ENCODE peak calls at places on chromosomes 4 and X, in seven cellular contexts. U is GM18507, O is progenitor cell of endocrine pancreas, P is NCI-H1092 treated with DMSO at 0.1 percent for 48 hours, I is psoas muscle, V is astrocyte of the spinal cord, T is iris pigment epithelial cell. J is an unnamed sample.

GRCh38 chr4:11635336-11635735 is 206.6 kb upstream of the HS3ST1 start:
- DNase-seq in V (peak), O (no peak), U (no peak), T (peak), P (no peak), I (no peak), J (peak)

GRCh38 chrX:45623266-45623665 is 422.6 kb upstream of the DIPK2B start:
- DNase-seq in V (peak), O (no peak), U (no peak), I (no peak), T (peak), P (no peak), J (peak)

GRCh38 chr4:98626350-98626749 is 32.1 kb downstream of the TSPAN5 start:
- DNase-seq in O (no peak), V (peak), I (no peak), T (peak), P (no peak), U (no peak), J (peak)

GRCh38 chrX:38262715-38263620 is 42.3 kb upstream of the SRPX start:
- DNase-seq in O (no peak), I (no peak), U (no peak), T (peak), V (peak), P (no peak), J (peak)

GRCh38 chrX:97672608-97673007 is 788.9 kb downstream of the RPA4 start:
- DNase-seq in I (no peak), O (no peak), V (no peak), U (no peak), T (no peak), P (peak), J (no peak)

GRCh38 chr4:149203256-149204001 is 612.2 kb downstream of the IQCM start:
- DNase-seq in P (no peak), T (peak), I (no peak), U (no peak), O (no peak), V (peak), J (peak)

GRCh38 chr4:128653514-128654420 is 155.7 kb upstream of the JADE1 start:
- DNase-seq in O (no peak), V (no peak), U (no peak), T (peak), I (no peak), P (peak), J (no peak)

GRCh38 chr4:6937748-6938147 is 28.1 kb downstream of the TBC1D14 start:
- DNase-seq in V (no peak), P (no peak), T (no peak), O (no peak), U (no peak), I (no peak), J (no peak)

GRCh38 chrX:72308566-72309296 is 3.0 kb upstream of the CITED1 start:
- DNase-seq in U (no peak), O (no peak), I (peak), T (peak), V (peak), P (peak), J (peak)

GRCh38 chrX:1754077-1754476 is 139.2 kb downstream of the ASMT start:
- DNase-seq in V (no peak), T (no peak), O (no peak), I (no peak), P (no peak), U (no peak), J (peak)

GRCh38 chr4:57190651-57191481 is 80.7 kb upstream of the IGFBP7 start:
- DNase-seq in V (peak), I (no peak), T (peak), U (peak), O (peak), P (no peak), J (peak)

GRCh38 chr4:4843651-4844291 is 15.7 kb upstream of the MSX1 start:
- DNase-seq in V (no peak), T (no peak), O (no peak), I (no peak), U (no peak), P (no peak), J (no peak)

GRCh38 chr4:3201718-3202702 is 46.9 kb upstream of the MSANTD1 start:
- DNase-seq in T (peak), U (peak), O (no peak), P (no peak), I (no peak), V (peak), J (peak)

GRCh38 chr4:56311299-56311975 is 75.9 kb downstream of the AASDH start:
- DNase-seq in I (no peak), V (no peak), U (no peak), P (peak), T (no peak), O (no peak), J (peak)

GRCh38 chrX:3370656-3371055 is 24.2 kb upstream of the MXRA5 start:
- DNase-seq in O (no peak), P (no peak), V (no peak), T (no peak), U (no peak), I (no peak), J (no peak)

GRCh38 chr4:168534535-168534934 is 37.7 kb downstream of the PALLD start:
- DNase-seq in P (no peak), T (no peak), U (no peak), I (no peak), V (no peak), O (no peak), J (no peak)

GRCh38 chrX:10619311-10620015 is 922 bp downstream of the MID1 start:
- DNase-seq in I (no peak), P (no peak), O (no peak), V (no peak), T (peak), U (no peak), J (peak)

GRCh38 chr4:139767168-139767567 is 101.5 kb downstream of the MGST2 start:
- DNase-seq in I (no peak), V (peak), O (no peak), P (no peak), T (peak), U (no peak), J (peak)

GRCh38 chr4:120977435-120977997 is 55.0 kb upstream of the PRDM5 start:
- DNase-seq in T (peak), P (no peak), O (no peak), V (peak), U (peak), I (no peak), J (peak)

GRCh38 chrX:154412468-154412867 is 1.1 kb downstream of the TAFAZZIN start:
- DNase-seq in T (no peak), U (no peak), O (no peak), V (no peak), P (no peak), I (no peak), J (no peak)

GRCh38 chrX:151396042-151396826 is 772 bp upstream of the VMA21 start:
- DNase-seq in V (peak), P (peak), T (peak), U (no peak), O (no peak), I (peak), J (peak)

GRCh38 chr4:107721436-107722090 is 1.5 kb upstream of the PAPSS1 start:
- DNase-seq in U (no peak), T (no peak), I (no peak), V (no peak), P (peak), O (no peak), J (no peak)

GRCh38 chrX:152641996-152642395 is 4.3 kb downstream of the GABRQ start:
- DNase-seq in V (no peak), U (no peak), T (peak), O (no peak), P (no peak), I (no peak), J (peak)

GRCh38 chrX:16573781-16574180 is 76.2 kb upstream of the S100G start:
- DNase-seq in O (no peak), T (peak), P (no peak), I (no peak), U (no peak), V (peak), J (peak)

GRCh38 chr4:76028242-76028859 is 5.1 kb upstream of the CXCL10 start:
- DNase-seq in V (peak), T (peak), P (peak), O (no peak), U (no peak), I (no peak), J (peak)

GRCh38 chrX:13110427-13111324 is 66.3 kb upstream of the FAM9C start:
- DNase-seq in T (peak), I (peak), V (peak), O (no peak), U (no peak), P (no peak), J (peak)

GRCh38 chrX:65985922-65986588 is 53.8 kb downstream of the VSIG4 start:
- DNase-seq in I (no peak), U (no peak), T (peak), O (no peak), P (peak), V (peak), J (peak)

GRCh38 chr4:3403104-3403906 is 38.5 kb upstream of the HGFAC start:
- DNase-seq in U (no peak), T (no peak), V (no peak), P (no peak), O (no peak), I (no peak), J (no peak)

GRCh38 chr4:7358100-7358735 is 76.5 kb downstream of the PSAPL1 start:
- DNase-seq in O (no peak), U (no peak), I (peak), V (peak), T (peak), P (no peak), J (peak)

GRCh38 chrX:106987488-106987887 is 12.5 kb downstream of the MORC4 start:
- DNase-seq in U (no peak), V (no peak), O (no peak), T (no peak), I (no peak), P (no peak), J (no peak)

GRCh38 chr4:5710065-5710961 is 688 bp upstream of the EVC start:
- DNase-seq in I (no peak), V (peak), T (peak), O (no peak), U (no peak), P (no peak), J (peak)

GRCh38 chr4:152220201-152220666 is 315.7 kb downstream of the FBXW7 start:
- DNase-seq in T (no peak), O (no peak), P (no peak), I (no peak), V (peak), U (no peak), J (peak)

GRCh38 chr4:68348577-68348976 is 1.3 kb downstream of the YTHDC1 start:
- DNase-seq in T (no peak), P (no peak), I (no peak), U (no peak), V (no peak), O (no peak), J (no peak)

GRCh38 chr4:144721994-144722393 is 76.0 kb downstream of the HHIP start:
- DNase-seq in V (no peak), U (no peak), P (no peak), I (no peak), O (no peak), T (no peak), J (no peak)

GRCh38 chr4:26330186-26330787 is 9.5 kb downstream of the RBPJ start:
- DNase-seq in O (no peak), V (peak), U (no peak), T (peak), I (no peak), P (peak), J (peak)

GRCh38 chr4:7570156-7570778 is 135.5 kb upstream of the PSAPL1 start:
- DNase-seq in U (no peak), T (no peak), V (no peak), O (no peak), P (no peak), I (no peak), J (no peak)

GRCh38 chr4:64248151-64248550 is 161.1 kb downstream of the TECRL start:
- DNase-seq in O (no peak), T (no peak), I (no peak), P (peak), V (no peak), U (no peak), J (no peak)